ENCODE peak calls at places on chromosomes 1 and 21, in five cellular contexts. A is neuronal stem cell, J is H1, P is IMR-90, O is mesenchymal stem cell. H is an unnamed sample.

GRCh38 chr21:41794600-41794999 is 27.7 kb upstream of the RIPK4 start:
- DNase-seq in A (no peak), J (no peak), P (no peak), O (no peak), H (no peak)

GRCh38 chr1:168498159-168498609 is 45.6 kb downstream of the XCL2 start:
- DNase-seq in A (no peak), J (no peak), P (peak; percentile 56), O (peak; percentile 93), H (no peak)

GRCh38 chr1:213087911-213088310 is 36.9 kb downstream of the RPS6KC1 start:
- DNase-seq in A (no peak), J (no peak), P (no peak), O (no peak), H (no peak)

GRCh38 chr1:222889445-222889844 is 74.6 kb downstream of the DISP1 start:
- DNase-seq in A (no peak), J (no peak), P (no peak), O (no peak), H (no peak)

GRCh38 chr1:246680180-246680579 is 44.0 kb upstream of the SCCPDH start:
- DNase-seq in A (no peak), J (no peak), P (peak; percentile 35), O (peak; percentile 6), H (no peak)

GRCh38 chr1:40717960-40718359 is 26.5 kb downstream of the NFYC start:
- DNase-seq in A (no peak), J (no peak), P (peak; percentile 77), O (no peak), H (no peak)

GRCh38 chr1:68449901-68450300 is at the start of gene RPE65:
- DNase-seq in A (no peak), J (no peak), P (no peak), O (peak; percentile 46), H (no peak)

GRCh38 chr1:90821793-90822359 is 104.8 kb upstream of the BARHL2 start:
- DNase-seq in A (no peak), J (no peak), P (no peak), O (no peak), H (no peak)

GRCh38 chr1:210342986-210343780 is 14.5 kb downstream of the HHAT start:
- DNase-seq in A (no peak), J (no peak), P (no peak), O (no peak), H (no peak)

GRCh38 chr1:203252678-203253077 is 23.2 kb upstream of the CHIT1 start:
- DNase-seq in A (no peak), J (no peak), P (no peak), O (no peak), H (no peak)

GRCh38 chr1:32742132-32742947 is 39.8 kb upstream of the SYNC start:
- DNase-seq in A (no peak), J (no peak), P (no peak), O (no peak), H (peak; percentile 58)

GRCh38 chr1:1881727-1882126 is 9.2 kb downstream of the GNB1 start:
- DNase-seq in A (no peak), J (no peak), P (no peak), O (no peak), H (no peak)

GRCh38 chr1:156489166-156489934 is 11.2 kb downstream of the MEF2D start:
- DNase-seq in A (no peak), J (no peak), P (peak; percentile 36), O (peak; percentile 46), H (peak; percentile 80)

GRCh38 chr1:246151796-246152434 is 355.2 kb downstream of the SMYD3 start:
- DNase-seq in A (no peak), J (no peak), P (peak; percentile 9), O (peak; percentile 60), H (peak; percentile 67)

GRCh38 chr1:55720243-55720642 is 505.1 kb upstream of the USP24 start:
- DNase-seq in A (no peak), J (no peak), P (peak; percentile 42), O (peak; percentile 76), H (no peak)

GRCh38 chr1:175841613-175842234 is 98.3 kb upstream of the TNR start:
- DNase-seq in A (no peak), J (no peak), P (no peak), O (no peak), H (no peak)

GRCh38 chr1:15249032-15249601 is 2.1 kb downstream of the FHAD1 start:
- DNase-seq in A (no peak), J (no peak), P (peak; percentile 4), O (no peak), H (no peak)

GRCh38 chr1:240190881-240191385 is 99.2 kb downstream of the FMN2 start:
- DNase-seq in A (no peak), J (no peak), P (peak; percentile 100), O (peak; percentile 91), H (peak; percentile 48)

GRCh38 chr1:16212251-16212961 is at the start of gene ARHGEF19:
- DNase-seq in A (no peak), J (peak; percentile 79), P (no peak), O (no peak), H (peak; percentile 82)

GRCh38 chr1:83769594-83770321 is 229.2 kb downstream of the TTLL7 start:
- DNase-seq in A (no peak), J (no peak), P (no peak), O (no peak), H (no peak)

GRCh38 chr1:214718724-214719123 is 115.7 kb downstream of the CENPF start:
- DNase-seq in A (no peak), J (no peak), P (peak; percentile 87), O (no peak), H (no peak)

GRCh38 chr1:246932366-246932700 is 585 bp upstream of the AHCTF1 start:
- DNase-seq in A (no peak), J (no peak), P (no peak), O (no peak), H (no peak)

GRCh38 chr1:13816016-13816760 is 116.2 kb downstream of the PRDM2 start:
- DNase-seq in A (no peak), J (no peak), P (no peak), O (no peak), H (no peak)
- H3K4me3 ChIP-seq in A (no peak overlapping the region), J (no peak overlapping the region), P (no peak overlapping the region), O (no peak overlapping the region), H (no peak overlapping the region)

GRCh38 chr1:181104042-181104789 is 15.7 kb downstream of the IER5 start:
- DNase-seq in A (no peak), J (no peak), P (no peak), O (no peak), H (peak; percentile 74)
- H2AK5ac ChIP-seq in A (peak overlapping the region; percentile 35), J (no peak overlapping the region), P (peak overlapping the region; percentile 90), O (peak overlapping the region; percentile 95), H (no peak overlapping the region)

DNA sequence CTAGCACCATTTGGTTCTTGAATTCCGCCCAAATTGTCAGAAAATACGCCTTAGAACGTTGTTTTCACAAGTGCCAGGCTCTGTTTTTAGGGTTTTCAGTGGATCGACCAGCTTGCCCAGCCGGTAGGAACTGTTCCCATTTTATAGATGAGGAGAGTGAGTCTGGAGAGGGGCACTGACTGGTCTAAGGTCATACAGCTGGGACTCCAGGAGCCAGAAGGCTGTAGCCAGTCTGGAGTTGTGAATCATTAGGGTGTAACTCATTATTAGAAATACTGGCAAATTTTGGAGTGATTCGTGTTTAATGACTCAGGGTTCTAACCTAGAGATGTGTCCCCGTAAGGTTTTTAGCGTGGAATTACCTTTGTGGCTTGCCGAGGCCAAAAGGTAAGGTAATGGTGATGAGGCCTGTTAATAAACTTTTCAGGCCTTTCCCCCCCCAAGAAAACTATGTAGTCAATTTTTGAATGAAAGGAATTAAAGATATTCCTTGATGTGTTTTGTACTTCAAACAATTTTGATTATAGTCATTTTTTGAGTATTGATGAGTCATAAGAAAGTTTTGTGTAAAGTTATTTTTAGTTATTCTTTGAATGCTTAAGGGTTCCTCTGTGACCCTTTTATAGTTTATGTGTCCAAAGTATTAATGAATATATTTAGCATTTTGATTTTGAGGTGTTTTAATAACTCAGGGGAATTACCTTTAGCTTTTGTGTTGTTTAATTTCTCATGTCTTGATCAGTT is 2.1 kb downstream of the DYRK1A start:
- DNase-seq in A (no peak), J (no peak), P (peak; percentile 48), O (peak; percentile 60), H (no peak)
- H3K4me3 ChIP-seq in A (peak overlapping the region; percentile 97), J (peak overlapping the region; percentile 77), P (peak overlapping the region; percentile 96), O (peak overlapping the region; percentile 98), H (peak overlapping the region; percentile 96)

GRCh38 chr1:170558731-170559130 is 26.8 kb downstream of the GORAB start:
- DNase-seq in A (no peak), J (no peak), P (no peak), O (no peak), H (no peak)

GRCh38 chr1:170560681-170561285 is 28.8 kb downstream of the GORAB start:
- DNase-seq in A (no peak), J (no peak), P (no peak), O (no peak), H (no peak)

GRCh38 chr1:170562644-170563338 is 30.8 kb downstream of the GORAB start:
- DNase-seq in A (no peak), J (peak; percentile 23), P (peak; percentile 87), O (peak; percentile 71), H (peak; percentile 87)

GRCh38 chr1:170556910-170557309 is 24.9 kb downstream of the GORAB start:
- DNase-seq in A (no peak), J (no peak), P (peak; percentile 49), O (peak; percentile 59), H (no peak)

GRCh38 chr1:170559166-170559565 is 27.2 kb downstream of the GORAB start:
- DNase-seq in A (no peak), J (no peak), P (no peak), O (no peak), H (no peak)
- H2AK5ac ChIP-seq in A (no peak overlapping the region), J (no peak overlapping the region), P (no peak overlapping the region), O (no peak overlapping the region), H (no peak overlapping the region)

GRCh38 chr1:205346956-205347574 is 9.7 kb downstream of the KLHDC8A start:
- DNase-seq in A (no peak), J (no peak), P (no peak), O (peak; percentile 58), H (peak; percentile 95)

GRCh38 chr1:205343431-205344009 is 13.2 kb downstream of the KLHDC8A start:
- DNase-seq in A (no peak), J (no peak), P (no peak), O (no peak), H (peak; percentile 78)

GRCh38 chr1:205340674-205341073 is 16.0 kb downstream of the KLHDC8A start:
- DNase-seq in A (no peak), J (no peak), P (no peak), O (no peak), H (no peak)

GRCh38 chr1:205345761-205346160 is 11.0 kb downstream of the KLHDC8A start:
- DNase-seq in A (no peak), J (no peak), P (no peak), O (no peak), H (no peak)

GRCh38 chr1:205344010-205344808 is 12.5 kb downstream of the KLHDC8A start:
- DNase-seq in A (no peak), J (no peak), P (no peak), O (peak; percentile 30), H (peak; percentile 67)
- H3K4me3 ChIP-seq in A (peak overlapping the region; percentile 26), J (peak overlapping the region; percentile 53), P (no peak overlapping the region), O (peak overlapping the region; percentile 40), H (peak overlapping the region; percentile 26)